ENCODE peak calls at places on chromosomes 11 and 22, in five cellular contexts. Y, Q, A, R and W are unnamed samples.

GRCh38 chr11:33830903-33831648 is 56.8 kb upstream of the FBXO3 start:
- DNase-seq in Y (no peak), Q (no peak), A (no peak), R (no peak), W (no peak)

GRCh38 chr22:46539169-46539568 is 1.7 kb upstream of the CELSR1 start:
- DNase-seq in Y (no peak), Q (no peak), A (no peak), R (no peak), W (no peak)

GRCh38 chr11:119366690-119367620 is 14.5 kb downstream of the USP2 start:
- DNase-seq in Y (no peak), Q (no peak), A (no peak), R (no peak), W (no peak)

GRCh38 chr11:57167125-57167839 is 14.5 kb upstream of the LRRC55 start:
- DNase-seq in Y (no peak), Q (no peak), A (no peak), R (no peak), W (no peak)

GRCh38 chr11:67053896-67054850 is 2.5 kb upstream of the RHOD start:
- DNase-seq in Y (peak), Q (peak), A (peak), R (peak), W (peak)

GRCh38 chr22:24338701-24339451 is 68.2 kb downstream of the SPECC1L start:
- DNase-seq in Y (no peak), Q (no peak), A (no peak), R (no peak), W (no peak)

GRCh38 chr11:19746081-19746480 is 33.4 kb downstream of the NAV2 start:
- DNase-seq in Y (no peak), Q (no peak), A (no peak), R (no peak), W (no peak)

GRCh38 chr22:25838960-25839741 is 97.2 kb downstream of the MYO18B start:
- DNase-seq in Y (no peak), Q (no peak), A (no peak), R (no peak), W (no peak)

GRCh38 chr22:23831781-23832180 is 7.0 kb downstream of the DERL3 start:
- DNase-seq in Y (no peak), Q (no peak), A (no peak), R (no peak), W (no peak)

GRCh38 chr22:19723990-19724827 is 870 bp downstream of the GP1BB start:
- DNase-seq in Y (no peak), Q (no peak), A (no peak), R (peak), W (peak)

GRCh38 chr11:59157433-59157832 is 14.5 kb upstream of the DTX4 start:
- DNase-seq in Y (no peak), Q (no peak), A (no peak), R (no peak), W (no peak)

GRCh38 chr22:30265851-30266444 is 703 bp downstream of the OSM start:
- DNase-seq in Y (peak), Q (no peak), A (peak), R (no peak), W (peak)

GRCh38 chr11:79809487-79809886 is 368.7 kb upstream of the TENM4 start:
- DNase-seq in Y (no peak), Q (peak), A (no peak), R (no peak), W (no peak)

GRCh38 chr11:73344191-73344607 is 32.0 kb upstream of the RELT start:
- DNase-seq in Y (no peak), Q (no peak), A (no peak), R (no peak), W (no peak)

GRCh38 chr11:1943977-1944376 is 3.2 kb upstream of the MRPL23 start:
- DNase-seq in Y (no peak), Q (no peak), A (no peak), R (peak), W (no peak)

GRCh38 chr11:113119074-113119473 is 157.9 kb downstream of the NCAM1 start:
- DNase-seq in Y (no peak), Q (no peak), A (no peak), R (no peak), W (no peak)

GRCh38 chr11:28735511-28735910 is 627.3 kb downstream of the METTL15 start:
- DNase-seq in Y (no peak), Q (no peak), A (no peak), R (no peak), W (no peak)

GRCh38 chr11:2662430-2663299 is 37.1 kb downstream of the KCNQ1OT1 start:
- DNase-seq in Y (no peak), Q (no peak), A (no peak), R (no peak), W (no peak)

GRCh38 chr11:46339816-46340215 is 7.4 kb upstream of the DGKZ start:
- DNase-seq in Y (no peak), Q (no peak), A (no peak), R (no peak), W (no peak)

GRCh38 chr11:47007579-47007978 is 71.0 kb downstream of the CSTPP1 start:
- DNase-seq in Y (no peak), Q (no peak), A (no peak), R (no peak), W (no peak)

GRCh38 chr11:126370016-126370415 is 14.5 kb downstream of the ST3GAL4 start:
- DNase-seq in Y (no peak), Q (no peak), A (no peak), R (no peak), W (no peak)

GRCh38 chr11:59802639-59803176 is 7.9 kb downstream of the MRPL16 start:
- DNase-seq in Y (no peak), Q (peak), A (peak), R (no peak), W (peak)

GRCh38 chr22:29912605-29913398 is 29.8 kb downstream of the MTMR3 start:
- DNase-seq in Y (no peak), Q (no peak), A (no peak), R (no peak), W (no peak)

GRCh38 chr11:662689-663274 is 25.7 kb downstream of the DRD4 start:
- DNase-seq in Y (peak), Q (peak), A (peak), R (peak), W (peak)

GRCh38 chr22:20805972-20806471 is 32.1 kb downstream of the SERPIND1 start:
- DNase-seq in Y (no peak), Q (no peak), A (no peak), R (no peak), W (no peak)

GRCh38 chr22:44583854-44584253 is 85.8 kb upstream of the RTL6 start:
- DNase-seq in Y (no peak), Q (no peak), A (no peak), R (no peak), W (no peak)

GRCh38 chr22:48500481-48501230 is 1327.0 kb downstream of the BRD1 start:
- DNase-seq in Y (no peak), Q (no peak), A (no peak), R (no peak), W (no peak)

GRCh38 chr22:23181763-23182288 is 1.5 kb downstream of the BCR start:
- DNase-seq in Y (no peak), Q (no peak), A (peak), R (no peak), W (peak)

GRCh38 chr11:63212742-63213141 is 30.7 kb downstream of the SLC22A25 start:
- DNase-seq in Y (no peak), Q (peak), A (no peak), R (peak), W (peak)

GRCh38 chr11:70105369-70105754 is 27.2 kb downstream of the ANO1 start:
- DNase-seq in Y (no peak), Q (no peak), A (no peak), R (no peak), W (no peak)

GRCh38 chr22:27809226-27809625 is 7.7 kb upstream of the MN1 start:
- DNase-seq in Y (no peak), Q (no peak), A (no peak), R (no peak), W (no peak)

GRCh38 chr11:33039274-33040126 is at the start of gene TCP11L1:
- DNase-seq in Y (peak), Q (peak), A (peak), R (peak), W (peak)

GRCh38 chr11:64225608-64226506 is at the start of the genes NUDT22 and TRPT1:
- DNase-seq in Y (peak), Q (peak), A (peak), R (peak), W (peak)
- TF ChIP-seq CTCF in Y (no peak), Q (no peak), A (peak), R (peak), W (no peak)

DNA sequence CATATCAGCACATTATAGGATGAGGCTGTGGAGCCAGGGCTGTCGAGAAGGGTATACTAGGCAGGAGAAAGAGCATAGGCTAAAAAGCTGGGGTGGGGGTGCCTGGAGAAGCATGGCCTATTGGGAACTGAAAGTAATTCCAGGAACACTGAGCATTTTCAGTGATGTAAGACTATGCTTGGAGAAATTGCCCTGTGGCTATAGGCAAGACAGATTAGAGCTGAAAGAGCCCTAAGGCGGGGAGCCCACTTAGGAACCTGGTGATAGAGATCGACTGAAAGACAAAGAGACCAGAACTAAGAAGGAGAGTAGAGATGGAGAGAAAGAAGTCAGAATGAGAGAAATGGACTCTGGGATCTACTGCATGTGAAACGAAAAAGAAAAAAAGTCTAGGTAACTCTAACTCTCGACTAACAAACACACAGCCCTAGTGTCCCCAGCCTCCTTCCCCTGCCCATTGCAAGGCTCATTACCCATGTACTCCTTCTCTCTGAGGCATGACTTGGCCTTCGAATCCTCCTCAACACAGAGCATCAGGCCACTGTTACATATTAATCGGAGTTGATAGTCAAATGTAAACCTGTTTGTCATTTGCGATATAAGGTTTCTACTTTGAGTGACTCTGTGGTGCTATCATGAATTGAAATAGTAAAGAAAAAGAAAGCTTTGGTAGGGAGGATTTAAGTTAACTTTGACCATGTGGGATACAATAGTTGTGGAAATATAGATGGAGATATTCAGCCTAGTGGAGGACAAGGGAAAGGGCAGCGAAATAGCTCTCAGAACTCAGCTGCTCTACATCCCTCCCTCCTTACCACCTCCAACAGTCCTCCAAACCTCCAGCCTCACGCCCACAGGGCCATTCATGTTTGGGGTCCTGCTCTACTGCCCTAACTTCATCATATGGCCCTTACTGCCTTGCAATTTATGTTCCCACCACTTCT is 52.3 kb upstream of the BMAL1 start:
- DNase-seq in Y (no peak), Q (no peak), A (no peak), R (no peak), W (no peak)
- TF ChIP-seq CTCF in Y (no peak), Q (no peak), A (no peak), R (no peak), W (no peak)

DNA sequence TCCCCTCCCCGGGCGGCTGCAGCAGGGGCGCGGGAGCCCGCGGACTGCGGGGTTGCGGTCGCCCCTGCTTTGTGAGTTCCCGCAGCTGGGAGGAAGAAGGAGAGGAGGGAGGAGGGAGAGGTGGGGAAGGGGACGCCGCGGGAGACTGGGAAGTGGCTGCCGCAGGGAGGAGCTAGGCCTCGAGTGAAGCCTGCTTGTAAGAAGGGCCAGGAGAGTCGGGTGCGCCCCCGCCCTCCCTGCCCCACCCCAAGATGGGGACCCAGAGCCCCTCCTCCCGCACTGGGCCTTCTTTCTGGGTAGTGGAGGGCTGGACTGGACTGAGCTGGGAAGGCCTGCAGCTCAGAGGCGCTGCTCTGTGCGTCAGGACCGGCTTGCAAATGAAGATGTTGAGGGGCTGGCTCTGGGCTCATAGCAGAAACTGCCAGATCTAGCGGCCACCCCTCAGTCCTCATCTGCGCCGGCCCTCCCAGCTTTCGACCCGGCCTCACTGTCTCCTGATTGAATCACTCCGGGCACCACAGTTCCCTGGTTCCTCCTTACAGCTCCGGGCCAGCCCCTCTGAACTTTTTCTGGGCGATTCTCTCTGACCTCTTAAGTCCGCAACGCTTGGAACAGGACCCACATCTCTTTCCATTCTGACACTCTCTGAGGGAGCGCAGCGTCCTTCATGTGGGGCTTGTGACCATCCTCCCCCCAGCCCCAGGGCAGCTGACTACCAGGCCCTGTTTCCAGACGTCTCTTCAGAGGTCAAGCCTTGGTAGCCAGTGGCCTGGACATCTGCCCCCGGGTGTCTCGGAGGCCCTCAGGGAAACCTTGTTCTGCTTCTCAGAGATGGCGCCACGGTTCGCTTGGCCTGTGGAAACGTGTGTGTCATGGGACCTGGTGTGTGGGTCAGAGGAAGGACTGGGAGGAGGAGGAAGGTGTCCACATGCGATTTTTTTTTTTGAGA is 21.9 kb downstream of the SERPINH1 start:
- DNase-seq in Y (peak), Q (peak), A (peak), R (peak), W (peak)
- TF ChIP-seq CTCF in Y (no peak), Q (no peak), A (no peak), R (no peak), W (no peak)

DNA sequence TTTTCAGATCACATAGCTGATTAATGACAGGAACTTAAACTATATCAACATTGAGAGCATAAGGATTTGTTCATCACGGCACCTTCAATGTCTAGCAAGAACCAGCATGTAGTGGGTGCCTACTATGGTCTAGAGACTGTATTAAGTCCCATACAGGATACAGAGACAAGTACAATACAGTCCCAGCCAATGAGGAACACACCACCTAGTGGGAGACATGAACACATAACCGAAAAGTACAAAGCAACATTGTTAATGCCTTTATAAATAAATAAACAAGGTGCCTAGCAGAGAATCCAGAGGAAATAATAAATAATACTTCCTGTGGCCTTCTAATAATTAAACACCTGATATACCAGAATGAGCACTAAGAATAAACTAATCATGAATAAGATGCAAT is 87.7 kb upstream of the OPCML start:
- DNase-seq in Y (no peak), Q (no peak), A (no peak), R (no peak), W (peak)
- TF ChIP-seq CTCF in Y (no peak), Q (no peak), A (no peak), R (no peak), W (no peak)